ENCODE peak calls at places on chromosome 11, in four cellular contexts. E, A, M and U are unnamed samples.

GRCh38 chr11:71244116-71244815 is 8.1 kb downstream of the SHANK2 start:
- DNase-seq in E (peak), A (no peak), M (no peak), U (peak)

GRCh38 chr11:62921573-62922188 is 518 bp upstream of the CHRM1 start:
- DNase-seq in E (peak), A (no peak), M (no peak), U (no peak)

GRCh38 chr11:120324932-120325810 is at the start of gene TLCD5:
- DNase-seq in E (peak), A (peak), M (peak), U (peak)

GRCh38 chr11:46617451-46618314 is at the start of gene ATG13:
- DNase-seq in E (peak), A (no peak), M (peak), U (peak)

GRCh38 chr11:107844041-107844440 is 14.5 kb downstream of the SLC35F2 start:
- DNase-seq in E (peak), A (no peak), M (no peak), U (peak)

GRCh38 chr11:59550842-59551650 is 39.7 kb downstream of the OR4D9 start:
- DNase-seq in E (peak), A (peak), M (peak), U (peak)

GRCh38 chr11:15616130-15617105 is 501.7 kb downstream of the INSC start:
- DNase-seq in E (no peak), A (no peak), M (no peak), U (no peak)

GRCh38 chr11:45930031-45930794 is 7.8 kb downstream of the LARGE2 start:
- DNase-seq in E (no peak), A (no peak), M (peak), U (no peak)

GRCh38 chr11:106276859-106277436 is 199.5 kb downstream of the AASDHPPT start:
- DNase-seq in E (peak), A (peak), M (peak), U (no peak)

GRCh38 chr11:3609416-3610265 is 32.2 kb downstream of the ART5 start:
- DNase-seq in E (peak), A (peak), M (peak), U (peak)

GRCh38 chr11:25860677-25861445 is 471.1 kb upstream of the ANO3 start:
- DNase-seq in E (peak), A (no peak), M (no peak), U (peak)

GRCh38 chr11:17571431-17572358 is 24.6 kb downstream of the OTOG start:
- DNase-seq in E (no peak), A (no peak), M (peak), U (no peak)

GRCh38 chr11:43986881-43987280 is 44.4 kb downstream of the C11orf96 start:
- DNase-seq in E (no peak), A (no peak), M (no peak), U (no peak)
- H2AFZ ChIP-seq in E (no peak), A (no peak), M (no peak), U (no peak)

GRCh38 chr11:57516061-57516443 is 550 bp upstream of the SLC43A1 start:
- DNase-seq in E (no peak), A (no peak), M (no peak), U (no peak)
- H3K4ac ChIP-seq in E (peak), A (no peak), M (no peak), U (no peak)

DNA sequence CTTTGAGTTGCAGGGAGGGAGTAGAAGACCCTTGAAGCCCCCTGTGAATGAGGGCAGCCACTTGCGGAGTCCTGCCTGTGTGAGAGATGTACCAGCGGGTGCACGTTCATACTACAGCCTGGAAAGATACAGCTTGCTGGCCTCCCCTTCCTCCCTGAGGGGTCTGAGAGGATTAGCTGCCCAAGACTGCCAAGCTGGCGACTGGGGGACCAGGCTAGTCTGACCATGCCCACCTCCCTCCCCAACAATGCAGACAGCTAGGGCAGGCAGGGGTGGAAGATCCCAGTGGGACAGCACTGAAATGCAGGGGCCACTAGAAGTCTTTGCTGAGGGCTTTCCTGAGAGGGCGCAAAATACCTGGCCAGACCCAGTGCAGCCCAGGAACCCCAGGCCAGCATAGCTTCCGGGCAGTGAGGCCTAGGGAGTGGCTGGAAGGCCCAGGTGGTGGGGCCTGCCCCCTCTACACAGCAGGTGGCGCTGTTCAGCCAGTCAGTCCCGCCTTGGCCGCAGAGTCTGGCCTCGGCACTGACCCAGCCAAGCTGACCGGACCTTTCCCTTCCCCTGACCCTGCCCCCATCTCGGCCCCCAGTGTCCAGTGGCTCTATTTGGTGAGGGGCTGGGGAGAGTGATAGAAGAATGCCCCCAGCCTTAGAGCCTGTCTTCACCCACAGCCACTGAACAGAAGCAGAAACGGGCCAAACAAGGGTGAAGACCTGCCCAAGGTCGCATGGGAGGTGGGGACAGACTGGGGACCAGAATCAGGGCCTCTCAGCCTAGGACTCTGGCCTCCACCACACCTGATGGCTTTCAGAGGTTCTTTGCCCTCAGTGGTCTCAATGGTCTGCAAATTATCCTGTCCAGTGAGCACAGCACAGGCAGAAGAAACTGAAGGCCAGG is 4.8 kb upstream of the MYRF start:
- DNase-seq in E (peak), A (peak), M (peak), U (peak)
- H2AFZ ChIP-seq in E (peak), A (peak), M (no peak), U (peak)

DNA sequence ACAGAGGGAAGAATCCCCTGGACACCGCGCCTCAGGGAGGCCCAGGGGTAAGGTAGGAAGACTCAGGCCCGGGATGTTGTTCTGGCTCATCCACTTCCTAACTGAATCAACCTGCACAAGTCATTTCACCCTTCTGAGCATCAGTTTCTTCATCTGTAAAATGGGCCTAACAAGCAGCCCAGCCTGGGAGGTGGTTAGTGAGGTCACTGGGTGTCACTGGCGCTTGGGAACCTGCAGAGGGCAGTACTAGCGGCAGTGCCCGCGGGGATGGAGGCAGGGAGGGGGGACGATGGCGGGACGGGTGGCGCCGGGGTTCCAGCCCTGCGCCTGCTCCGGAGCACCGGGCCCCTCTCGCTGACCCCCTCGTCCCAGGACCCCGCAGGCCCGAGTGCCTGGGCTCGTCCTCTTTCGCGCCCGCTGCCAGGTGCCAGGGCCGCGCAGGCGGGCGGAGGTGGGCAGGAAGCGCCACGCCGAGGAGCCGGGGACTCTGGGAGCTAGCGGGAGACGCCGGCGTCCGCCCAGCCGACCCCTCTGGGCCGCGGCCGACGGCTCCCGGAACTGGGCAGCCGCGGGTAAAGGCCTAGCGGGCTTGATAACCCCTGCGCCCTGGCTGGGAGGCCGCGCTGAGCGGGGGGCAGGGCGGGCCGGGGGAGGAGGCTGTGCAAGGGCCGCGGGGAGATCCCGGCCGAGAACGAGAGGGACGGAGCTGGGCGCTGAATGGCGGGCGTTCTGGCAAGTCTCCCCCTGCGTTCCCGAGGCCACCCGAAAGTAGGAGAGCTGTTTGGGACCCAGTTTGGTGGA is at the start of gene NLRX1:
- DNase-seq in E (peak), A (peak), M (peak), U (peak)
- H3K4ac ChIP-seq in E (peak), A (peak), M (no peak), U (peak)

DNA sequence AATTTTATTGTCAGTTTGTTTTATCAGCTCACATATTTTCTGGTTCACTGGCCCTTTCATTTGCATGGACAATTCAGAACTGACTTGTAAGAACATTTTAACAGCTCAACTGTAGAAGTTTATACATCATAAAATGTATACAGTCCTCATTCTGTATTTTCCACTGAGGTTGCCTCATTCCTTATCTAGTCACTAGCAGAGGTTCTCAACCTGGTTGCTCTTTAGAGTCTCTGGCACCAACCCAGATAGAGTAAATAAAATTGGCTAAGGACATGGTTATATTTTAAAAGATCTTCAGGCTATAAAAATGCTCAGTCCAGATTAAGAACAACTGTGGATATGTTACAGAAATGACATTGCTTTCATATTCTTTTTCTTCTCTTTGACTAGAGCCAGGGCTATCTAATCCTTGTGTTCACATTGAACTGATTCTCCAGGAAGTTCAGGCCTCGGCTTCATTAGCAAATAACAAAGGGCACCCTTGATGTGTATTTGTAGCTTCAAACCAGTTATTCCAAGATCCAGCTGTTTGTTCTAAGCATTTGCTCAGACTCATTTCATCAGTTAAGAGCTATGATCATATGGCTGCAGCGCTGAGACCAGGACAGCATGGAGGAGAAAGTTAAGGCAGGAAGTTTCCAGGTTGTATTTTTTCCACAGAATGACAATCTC is 782.4 kb downstream of the ETS1 start:
- DNase-seq in E (no peak), A (no peak), M (no peak), U (no peak)
- H2AFZ ChIP-seq in E (no peak), A (peak), M (no peak), U (no peak)

DNA sequence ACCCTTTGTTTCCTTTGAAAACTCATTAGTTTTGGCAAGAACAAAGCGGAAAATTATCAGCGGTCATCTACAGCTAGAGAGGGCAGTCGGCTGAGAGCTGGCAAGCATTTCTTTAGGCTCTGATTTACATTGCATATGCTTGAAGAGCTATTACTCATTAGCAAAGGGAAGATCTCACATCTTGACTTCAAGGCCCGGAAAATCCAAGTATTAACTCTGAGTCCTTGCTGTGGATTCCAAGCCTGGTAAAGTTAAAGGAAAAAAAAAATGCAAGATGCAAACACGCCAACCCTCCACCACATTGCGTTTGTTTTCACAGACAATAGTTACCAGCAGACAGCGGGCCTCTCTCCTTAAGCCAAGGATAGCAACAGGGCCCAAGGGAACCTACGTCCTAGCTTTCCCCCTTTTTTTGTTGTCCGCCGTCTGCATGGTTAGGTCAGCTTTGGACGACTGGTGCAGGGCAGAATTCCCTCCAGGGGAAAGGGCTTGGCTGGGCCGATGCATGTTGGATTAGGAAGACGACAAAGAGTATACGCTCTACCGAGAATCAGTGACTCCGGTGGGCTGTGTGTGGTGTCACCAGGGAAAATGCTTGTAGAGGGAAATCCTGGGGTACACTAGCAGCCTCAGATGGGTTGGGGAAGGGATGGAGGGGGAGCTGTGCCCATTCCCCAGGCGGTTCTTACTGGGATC is 1.7 kb downstream of the TESMIN start:
- DNase-seq in E (peak), A (peak), M (peak), U (peak)
- H3K4ac ChIP-seq in E (no peak), A (no peak), M (peak), U (no peak)

DNA sequence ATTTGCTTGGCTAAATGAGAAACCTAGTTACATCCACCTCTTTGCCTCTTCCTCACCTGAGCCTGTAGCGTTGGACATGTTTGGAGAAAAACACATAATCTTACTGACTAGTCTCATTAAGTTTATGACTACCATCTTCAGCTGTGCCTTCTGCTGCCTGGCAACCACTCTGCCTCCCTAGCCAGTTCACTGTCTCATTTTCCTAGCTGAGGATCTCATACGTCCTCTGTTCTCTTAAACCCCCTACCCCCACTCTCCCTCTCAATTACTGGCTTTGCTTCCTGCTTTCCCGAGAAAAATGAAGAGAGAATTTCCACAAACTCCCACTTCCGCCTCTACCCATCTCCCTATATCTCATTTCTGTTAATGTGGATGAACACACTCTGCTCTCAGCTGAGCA is 239.3 kb upstream of the POU2AF2 start:
- DNase-seq in E (no peak), A (no peak), M (no peak), U (no peak)
- H2AFZ ChIP-seq in E (no peak), A (no peak), M (no peak), U (no peak)

DNA sequence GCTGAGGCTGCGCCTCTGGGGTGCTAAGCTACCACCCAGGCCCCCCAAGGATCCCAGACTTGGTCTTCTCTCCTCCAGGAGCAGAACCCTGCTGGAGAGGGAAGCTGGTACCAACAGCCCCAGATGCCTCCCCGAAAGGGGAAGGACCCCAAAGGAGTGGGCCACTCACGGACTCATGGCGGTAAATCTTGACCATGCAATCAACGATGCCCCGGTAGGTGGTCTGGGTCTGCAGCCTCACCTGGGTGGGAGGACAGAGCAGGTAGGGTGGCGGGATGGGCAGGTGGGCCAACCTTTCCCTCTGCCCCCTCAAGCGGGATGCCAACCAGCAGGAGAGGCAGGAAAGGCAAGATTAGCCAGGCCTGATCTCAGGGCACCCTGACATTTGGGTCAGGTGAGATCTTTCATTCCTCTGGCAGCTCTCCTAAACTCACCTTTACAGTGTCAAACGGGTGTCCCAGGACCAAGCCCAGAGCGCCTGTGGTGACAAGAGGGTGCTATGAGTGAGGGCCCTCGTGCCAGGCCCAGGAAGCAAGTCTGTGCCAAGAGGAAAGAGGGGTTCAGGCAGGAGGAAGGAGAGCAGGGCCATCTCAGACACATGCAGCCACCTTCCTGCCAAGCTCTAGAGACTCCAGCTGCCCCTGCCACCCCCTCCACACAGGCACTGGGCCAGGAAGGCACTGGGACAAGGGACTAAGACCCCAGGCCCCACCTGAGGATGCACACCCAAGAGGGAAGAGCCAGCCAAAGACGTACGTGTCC is 2.6 kb downstream of the SLC25A45 start:
- DNase-seq in E (no peak), A (no peak), M (no peak), U (no peak)
- H3K4ac ChIP-seq in E (peak), A (no peak), M (no peak), U (peak)

DNA sequence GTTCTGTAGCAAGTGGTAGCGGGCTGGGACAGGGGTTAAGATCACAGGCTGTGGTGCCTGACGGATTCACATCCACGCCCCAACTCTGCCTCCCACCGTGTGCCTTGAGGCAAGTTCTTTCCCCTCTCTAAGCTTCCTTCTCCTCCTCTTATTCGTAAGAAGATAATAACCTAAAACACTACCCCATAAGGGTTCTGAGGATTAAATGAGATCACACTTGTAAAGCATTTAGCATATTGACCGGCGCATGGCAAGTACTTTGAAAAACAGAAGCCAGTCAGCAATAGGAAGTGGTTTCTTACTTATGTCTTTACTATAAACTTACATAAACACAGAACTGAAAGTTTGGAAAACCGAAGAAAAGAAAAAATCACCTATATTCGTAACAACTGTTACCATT is 15.5 kb upstream of the LMO2 start:
- DNase-seq in E (no peak), A (no peak), M (no peak), U (no peak)
- H2AFZ ChIP-seq in E (no peak), A (no peak), M (no peak), U (no peak)